ENCODE peak calls at places on chromosome 12, in four cellular contexts. One of them, this sample, is unnamed.

GRCh38 chr12:22275847-22276246 is 58.7 kb downstream of the ST8SIA1 start:
- DNase-seq in endodermal cell: peak
- DNase-seq in effector memory CD4-positive, alpha-beta T cell: no peak
- DNase-seq in astrocyte of the cerebellum: peak
- DNase-seq in this sample: peak

GRCh38 chr12:19842116-19842515 is 402.8 kb downstream of the AEBP2 start:
- DNase-seq in endodermal cell: no peak
- DNase-seq in effector memory CD4-positive, alpha-beta T cell: no peak
- DNase-seq in astrocyte of the cerebellum: no peak
- DNase-seq in this sample: no peak

GRCh38 chr12:570949-571794 is 92.1 kb downstream of the NINJ2 start:
- DNase-seq in endodermal cell: peak
- DNase-seq in effector memory CD4-positive, alpha-beta T cell: no peak
- DNase-seq in astrocyte of the cerebellum: peak
- DNase-seq in this sample: peak

GRCh38 chr12:131121705-131122405 is 168.1 kb downstream of the ADGRD1 start:
- DNase-seq in endodermal cell: peak
- DNase-seq in effector memory CD4-positive, alpha-beta T cell: no peak
- DNase-seq in astrocyte of the cerebellum: no peak
- DNase-seq in this sample: no peak

GRCh38 chr12:89225808-89226368 is 126.4 kb downstream of the DUSP6 start:
- DNase-seq in endodermal cell: peak
- DNase-seq in effector memory CD4-positive, alpha-beta T cell: no peak
- DNase-seq in astrocyte of the cerebellum: peak
- DNase-seq in this sample: peak

GRCh38 chr12:39380090-39380489 is 62.8 kb downstream of the KIF21A start:
- DNase-seq in endodermal cell: no peak
- DNase-seq in effector memory CD4-positive, alpha-beta T cell: no peak
- DNase-seq in astrocyte of the cerebellum: no peak
- DNase-seq in this sample: no peak

GRCh38 chr12:116687888-116688287 is 50.0 kb downstream of the SPRING1 start:
- DNase-seq in endodermal cell: peak
- DNase-seq in effector memory CD4-positive, alpha-beta T cell: no peak
- DNase-seq in astrocyte of the cerebellum: no peak
- DNase-seq in this sample: no peak

GRCh38 chr12:7060353-7060954 is at the start of gene C1S:
- DNase-seq in endodermal cell: peak
- DNase-seq in effector memory CD4-positive, alpha-beta T cell: no peak
- DNase-seq in astrocyte of the cerebellum: peak
- DNase-seq in this sample: peak

GRCh38 chr12:131282292-131283080 is 328.8 kb downstream of the ADGRD1 start:
- DNase-seq in endodermal cell: no peak
- DNase-seq in effector memory CD4-positive, alpha-beta T cell: no peak
- DNase-seq in astrocyte of the cerebellum: no peak
- DNase-seq in this sample: no peak

GRCh38 chr12:22283508-22283907 is 51.0 kb downstream of the ST8SIA1 start:
- DNase-seq in endodermal cell: no peak
- DNase-seq in effector memory CD4-positive, alpha-beta T cell: no peak
- DNase-seq in astrocyte of the cerebellum: no peak
- DNase-seq in this sample: no peak

GRCh38 chr12:57582440-57582839 is 8.6 kb upstream of the PIP4K2C start:
- DNase-seq in endodermal cell: no peak
- DNase-seq in effector memory CD4-positive, alpha-beta T cell: no peak
- DNase-seq in astrocyte of the cerebellum: no peak
- DNase-seq in this sample: no peak

GRCh38 chr12:7180685-7181084 is 8.8 kb upstream of the PEX5 start:
- DNase-seq in endodermal cell: no peak
- DNase-seq in effector memory CD4-positive, alpha-beta T cell: no peak
- DNase-seq in astrocyte of the cerebellum: no peak
- DNase-seq in this sample: no peak

GRCh38 chr12:116959198-116959460 is 48.4 kb downstream of the FBXW8 start:
- DNase-seq in endodermal cell: no peak
- DNase-seq in effector memory CD4-positive, alpha-beta T cell: no peak
- DNase-seq in astrocyte of the cerebellum: no peak
- DNase-seq in this sample: no peak

GRCh38 chr12:31944299-31944698 is 14.9 kb upstream of the RESF1 start:
- DNase-seq in endodermal cell: no peak
- DNase-seq in effector memory CD4-positive, alpha-beta T cell: no peak
- DNase-seq in astrocyte of the cerebellum: no peak
- DNase-seq in this sample: no peak

GRCh38 chr12:68210875-68211274 is 14.7 kb downstream of the IL26 start:
- DNase-seq in endodermal cell: no peak
- DNase-seq in effector memory CD4-positive, alpha-beta T cell: no peak
- DNase-seq in astrocyte of the cerebellum: no peak
- DNase-seq in this sample: no peak

GRCh38 chr12:96368233-96368632 is 32.0 kb downstream of the CDK17 start:
- DNase-seq in endodermal cell: no peak
- DNase-seq in effector memory CD4-positive, alpha-beta T cell: no peak
- DNase-seq in astrocyte of the cerebellum: no peak
- DNase-seq in this sample: no peak

GRCh38 chr12:46908236-46908935 is 82.6 kb upstream of the SLC38A4 start:
- DNase-seq in endodermal cell: no peak
- DNase-seq in effector memory CD4-positive, alpha-beta T cell: no peak
- DNase-seq in astrocyte of the cerebellum: no peak
- DNase-seq in this sample: no peak

GRCh38 chr12:47223848-47224213 is 144.1 kb upstream of the AMIGO2 start:
- DNase-seq in endodermal cell: no peak
- DNase-seq in effector memory CD4-positive, alpha-beta T cell: no peak
- DNase-seq in astrocyte of the cerebellum: no peak
- DNase-seq in this sample: peak

GRCh38 chr12:69239922-69240624 is 704 bp downstream of the CPSF6 start:
- DNase-seq in endodermal cell: peak
- DNase-seq in effector memory CD4-positive, alpha-beta T cell: peak
- DNase-seq in astrocyte of the cerebellum: no peak
- DNase-seq in this sample: no peak

GRCh38 chr12:75623631-75624118 is 112.3 kb upstream of the KRR1 start:
- DNase-seq in endodermal cell: peak
- DNase-seq in effector memory CD4-positive, alpha-beta T cell: no peak
- DNase-seq in astrocyte of the cerebellum: no peak
- DNase-seq in this sample: no peak

GRCh38 chr12:58621126-58621525 is 299.2 kb downstream of the LRIG3 start:
- DNase-seq in endodermal cell: no peak
- DNase-seq in effector memory CD4-positive, alpha-beta T cell: no peak
- DNase-seq in astrocyte of the cerebellum: no peak
- DNase-seq in this sample: no peak

GRCh38 chr12:58616618-58617017 is 303.7 kb downstream of the LRIG3 start:
- DNase-seq in endodermal cell: no peak
- DNase-seq in effector memory CD4-positive, alpha-beta T cell: no peak
- DNase-seq in astrocyte of the cerebellum: no peak
- DNase-seq in this sample: no peak
- H3K4me3 ChIP-seq in endodermal cell: no peak
- H3K4me3 ChIP-seq in effector memory CD4-positive, alpha-beta T cell: no peak
- H3K4me3 ChIP-seq in astrocyte of the cerebellum: no peak
- H3K4me3 ChIP-seq in this sample: no peak

GRCh38 chr12:104059963-104060362 is 4.4 kb upstream of the HCFC2 start:
- DNase-seq in endodermal cell: no peak
- DNase-seq in effector memory CD4-positive, alpha-beta T cell: no peak
- DNase-seq in astrocyte of the cerebellum: no peak
- DNase-seq in this sample: no peak

GRCh38 chr12:104064031-104064841 is at the start of gene HCFC2:
- DNase-seq in endodermal cell: peak
- DNase-seq in effector memory CD4-positive, alpha-beta T cell: peak
- DNase-seq in astrocyte of the cerebellum: no peak
- DNase-seq in this sample: peak

GRCh38 chr12:104064842-104065441 is 611 bp downstream of the HCFC2 start:
- DNase-seq in endodermal cell: no peak
- DNase-seq in effector memory CD4-positive, alpha-beta T cell: no peak
- DNase-seq in astrocyte of the cerebellum: no peak
- DNase-seq in this sample: no peak

GRCh38 chr12:104060791-104061190 is 3.5 kb upstream of the HCFC2 start:
- DNase-seq in endodermal cell: no peak
- DNase-seq in effector memory CD4-positive, alpha-beta T cell: no peak
- DNase-seq in astrocyte of the cerebellum: no peak
- DNase-seq in this sample: no peak

GRCh38 chr12:104063712-104064030 is 660 bp upstream of the HCFC2 start:
- DNase-seq in endodermal cell: no peak
- DNase-seq in effector memory CD4-positive, alpha-beta T cell: no peak
- DNase-seq in astrocyte of the cerebellum: no peak
- DNase-seq in this sample: no peak
- H3K4me3 ChIP-seq in endodermal cell: peak
- H3K4me3 ChIP-seq in effector memory CD4-positive, alpha-beta T cell: peak
- H3K4me3 ChIP-seq in astrocyte of the cerebellum: peak
- H3K4me3 ChIP-seq in this sample: peak

GRCh38 chr12:53345486-53346195 is 9.5 kb upstream of the SP7 start:
- DNase-seq in endodermal cell: peak
- DNase-seq in effector memory CD4-positive, alpha-beta T cell: no peak
- DNase-seq in astrocyte of the cerebellum: no peak
- DNase-seq in this sample: no peak
- H3K4me3 ChIP-seq in endodermal cell: peak
- H3K4me3 ChIP-seq in effector memory CD4-positive, alpha-beta T cell: peak
- H3K4me3 ChIP-seq in astrocyte of the cerebellum: peak
- H3K4me3 ChIP-seq in this sample: peak

GRCh38 chr12:92133166-92133565 is 12.5 kb downstream of the BTG1 start:
- DNase-seq in endodermal cell: no peak
- DNase-seq in effector memory CD4-positive, alpha-beta T cell: no peak
- DNase-seq in astrocyte of the cerebellum: no peak
- DNase-seq in this sample: no peak

GRCh38 chr12:92136021-92136735 is 9.5 kb downstream of the BTG1 start:
- DNase-seq in endodermal cell: no peak
- DNase-seq in effector memory CD4-positive, alpha-beta T cell: no peak
- DNase-seq in astrocyte of the cerebellum: no peak
- DNase-seq in this sample: no peak

GRCh38 chr12:92134638-92135274 is 10.9 kb downstream of the BTG1 start:
- DNase-seq in endodermal cell: no peak
- DNase-seq in effector memory CD4-positive, alpha-beta T cell: no peak
- DNase-seq in astrocyte of the cerebellum: peak
- DNase-seq in this sample: peak

GRCh38 chr12:92132282-92132681 is 13.4 kb downstream of the BTG1 start:
- DNase-seq in endodermal cell: no peak
- DNase-seq in effector memory CD4-positive, alpha-beta T cell: no peak
- DNase-seq in astrocyte of the cerebellum: no peak
- DNase-seq in this sample: no peak

GRCh38 chr12:92133795-92134637 is 11.6 kb downstream of the BTG1 start:
- DNase-seq in endodermal cell: no peak
- DNase-seq in effector memory CD4-positive, alpha-beta T cell: no peak
- DNase-seq in astrocyte of the cerebellum: no peak
- DNase-seq in this sample: no peak
- H3K4me3 ChIP-seq in endodermal cell: no peak
- H3K4me3 ChIP-seq in effector memory CD4-positive, alpha-beta T cell: peak
- H3K4me3 ChIP-seq in astrocyte of the cerebellum: no peak
- H3K4me3 ChIP-seq in this sample: no peak